ENCODE peak calls at places on chromosomes 12 and 14, in ten cellular contexts. V, Q, G, R, E, S, O, J, P and L are unnamed samples.

GRCh38 chr12:114933428-114934160 is 249.6 kb upstream of the TBX3 start:
- DNase-seq in V (peak), Q (no peak), G (no peak), R (no peak), E (peak), S (no peak), O (no peak), J (peak), P (no peak), L (peak)

GRCh38 chr12:46388427-46388992 is 15.9 kb upstream of the SLC38A2 start:
- DNase-seq in V (no peak), Q (no peak), G (no peak), R (no peak), E (no peak), S (no peak), O (no peak), J (peak), P (no peak), L (no peak)

GRCh38 chr12:118288174-118288573 is 84.5 kb downstream of the TAOK3 start:
- DNase-seq in V (no peak), Q (no peak), G (no peak), R (no peak), E (no peak), S (no peak), O (no peak), J (no peak), P (no peak), L (no peak)

GRCh38 chr12:4938900-4939299 is 29.2 kb downstream of the KCNA1 start:
- DNase-seq in V (peak), Q (no peak), G (no peak), R (no peak), E (no peak), S (no peak), O (no peak), J (no peak), P (no peak), L (no peak)

GRCh38 chr12:92442782-92443181 is 260.0 kb upstream of the PLEKHG7 start:
- DNase-seq in V (peak), Q (no peak), G (no peak), R (no peak), E (no peak), S (no peak), O (no peak), J (no peak), P (no peak), L (no peak)

GRCh38 chr14:37869633-37870032 is 274.2 kb downstream of the TTC6 start:
- DNase-seq in V (no peak), Q (no peak), G (no peak), R (no peak), E (no peak), S (no peak), O (no peak), J (no peak), P (no peak), L (no peak)

GRCh38 chr12:119631930-119632678 is 35.8 kb upstream of the PRKAB1 start:
- DNase-seq in V (no peak), Q (no peak), G (no peak), R (no peak), E (no peak), S (no peak), O (no peak), J (peak), P (no peak), L (no peak)

GRCh38 chr14:100607611-100607956 is 20.4 kb upstream of the BEGAIN start:
- DNase-seq in V (no peak), Q (no peak), G (no peak), R (no peak), E (no peak), S (peak), O (no peak), J (no peak), P (no peak), L (peak)

GRCh38 chr12:131102991-131103609 is 149.4 kb downstream of the ADGRD1 start:
- DNase-seq in V (no peak), Q (no peak), G (no peak), R (no peak), E (peak), S (peak), O (no peak), J (no peak), P (no peak), L (no peak)

GRCh38 chr12:53743277-53744129 is 8.3 kb downstream of the CISTR start:
- DNase-seq in V (peak), Q (no peak), G (no peak), R (no peak), E (no peak), S (peak), O (no peak), J (peak), P (no peak), L (no peak)

GRCh38 chr12:8676651-8677050 is 14.0 kb upstream of the MFAP5 start:
- DNase-seq in V (peak), Q (no peak), G (no peak), R (no peak), E (no peak), S (no peak), O (no peak), J (no peak), P (no peak), L (no peak)

GRCh38 chr12:123478762-123479161 is 20.8 kb downstream of the SNRNP35 start:
- DNase-seq in V (no peak), Q (no peak), G (no peak), R (no peak), E (peak), S (no peak), O (no peak), J (peak), P (no peak), L (no peak)

GRCh38 chr14:99749763-99750715 is 43.2 kb upstream of the EML1 start:
- DNase-seq in V (no peak), Q (no peak), G (no peak), R (no peak), E (peak), S (no peak), O (no peak), J (no peak), P (peak), L (no peak)

GRCh38 chr12:6945613-6946012 is 1.8 kb downstream of the C12orf57 start:
- DNase-seq in V (no peak), Q (no peak), G (no peak), R (no peak), E (peak), S (no peak), O (no peak), J (no peak), P (peak), L (no peak)

GRCh38 chr14:57389646-57390036 is 745 bp upstream of the NAA30 start:
- DNase-seq in V (no peak), Q (no peak), G (no peak), R (no peak), E (no peak), S (no peak), O (no peak), J (no peak), P (no peak), L (no peak)

GRCh38 chr14:40417777-40418401 is 985.7 kb upstream of the FBXO33 start:
- DNase-seq in V (peak), Q (no peak), G (no peak), R (no peak), E (no peak), S (no peak), O (no peak), J (no peak), P (no peak), L (no peak)
- TF ChIP-seq CTCF in V (peak), Q (no peak), G (no peak), R (no peak), E (peak), S (peak), O (peak), J (peak), P (peak), L (peak)

GRCh38 chr12:108694812-108695278 is 36.5 kb downstream of the CORO1C start:
- DNase-seq in V (peak), Q (no peak), G (no peak), R (no peak), E (no peak), S (no peak), O (no peak), J (no peak), P (no peak), L (no peak)

GRCh38 chr12:108696111-108696995 is 35.0 kb downstream of the CORO1C start:
- DNase-seq in V (peak), Q (no peak), G (no peak), R (no peak), E (no peak), S (no peak), O (peak), J (peak), P (no peak), L (peak)

GRCh38 chr12:108699955-108700563 is 31.3 kb downstream of the CORO1C start:
- DNase-seq in V (no peak), Q (no peak), G (no peak), R (no peak), E (no peak), S (no peak), O (no peak), J (no peak), P (no peak), L (no peak)

GRCh38 chr12:108697905-108698304 is 33.4 kb downstream of the CORO1C start:
- DNase-seq in V (no peak), Q (no peak), G (no peak), R (no peak), E (no peak), S (no peak), O (no peak), J (no peak), P (no peak), L (no peak)

GRCh38 chr12:108696996-108697290 is 34.4 kb downstream of the CORO1C start:
- DNase-seq in V (no peak), Q (no peak), G (no peak), R (no peak), E (no peak), S (no peak), O (no peak), J (no peak), P (no peak), L (no peak)
- H3K4me3 ChIP-seq in V (no peak), Q (no peak), G (no peak), R (no peak), E (no peak), S (no peak), O (no peak), J (no peak), P (no peak), L (no peak)

GRCh38 chr14:32432813-32433538 is 103.9 kb downstream of the AKAP6 start:
- DNase-seq in V (peak), Q (no peak), G (no peak), R (no peak), E (no peak), S (no peak), O (no peak), J (no peak), P (no peak), L (no peak)
- TF ChIP-seq CTCF in V (no peak), Q (no peak), G (no peak), R (no peak), E (no peak), S (no peak), O (no peak), J (no peak), P (no peak), L (no peak)

GRCh38 chr12:32753605-32754004 is 2.1 kb downstream of the YARS2 start:
- DNase-seq in V (no peak), Q (no peak), G (no peak), R (no peak), E (no peak), S (no peak), O (no peak), J (no peak), P (no peak), L (no peak)
- H3K4me3 ChIP-seq in V (peak), Q (no peak), G (no peak), R (no peak), E (no peak), S (no peak), O (peak), J (no peak), P (peak), L (peak)

DNA sequence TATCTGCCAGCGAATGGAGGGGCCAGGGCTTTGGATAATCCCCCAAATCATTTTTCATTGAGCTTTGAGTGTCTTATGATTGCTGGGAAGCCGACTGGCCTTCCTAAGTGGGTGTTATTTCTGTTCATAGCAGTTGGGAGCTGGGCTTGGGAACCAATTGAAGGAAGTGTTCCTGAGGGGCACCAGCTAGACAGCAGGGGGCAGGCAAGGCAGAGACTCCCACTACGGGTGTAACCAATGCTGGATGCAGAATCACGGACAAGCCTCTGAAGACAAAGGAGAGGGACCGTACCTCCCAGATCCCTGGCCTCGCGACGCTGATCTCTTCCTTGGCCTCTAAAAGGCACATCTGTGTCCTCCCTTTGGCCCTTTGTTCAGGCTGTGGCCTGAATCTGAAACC is 149.0 kb upstream of the PRMT8 start:
- DNase-seq in V (peak), Q (no peak), G (no peak), R (no peak), E (no peak), S (no peak), O (peak), J (peak), P (no peak), L (no peak)
- TF ChIP-seq CTCF in V (peak), Q (no peak), G (peak), R (no peak), E (peak), S (no peak), O (peak), J (peak), P (peak), L (peak)

DNA sequence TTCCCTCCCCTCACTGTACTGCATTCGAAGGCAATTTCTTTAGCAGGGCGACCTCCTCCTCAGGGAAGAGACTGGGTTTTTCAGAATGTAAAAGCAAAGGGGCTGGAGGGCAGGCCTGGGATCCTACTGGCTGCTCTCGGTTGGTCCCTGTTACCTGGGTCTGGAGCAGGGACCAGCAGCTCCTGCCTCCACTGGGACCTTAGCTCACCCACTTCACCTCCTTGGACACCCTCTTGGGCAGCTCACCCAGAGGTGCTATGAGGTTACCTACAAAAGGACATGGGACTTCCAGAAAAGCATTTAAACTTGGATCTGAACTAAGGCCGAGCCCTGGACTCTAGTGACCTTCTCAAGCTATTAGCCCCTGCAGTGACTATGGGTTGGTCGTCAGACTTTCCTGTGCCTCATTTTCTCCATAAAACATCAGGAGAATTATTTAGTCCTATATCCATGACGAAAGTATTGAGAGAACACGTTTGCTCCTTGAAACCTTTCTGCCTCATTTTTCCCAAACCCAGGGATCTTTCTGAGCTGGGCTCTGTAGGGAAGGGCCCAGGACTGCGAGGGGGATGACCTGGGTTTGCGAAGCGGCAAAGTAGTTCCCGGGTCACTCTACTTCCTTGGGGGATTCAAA is 65.0 kb downstream of the FBXL14 start:
- DNase-seq in V (no peak), Q (no peak), G (no peak), R (no peak), E (no peak), S (no peak), O (no peak), J (no peak), P (no peak), L (peak)
- H3K4me3 ChIP-seq in V (no peak), Q (no peak), G (peak), R (peak), E (peak), S (no peak), O (peak), J (peak), P (peak), L (peak)

GRCh38 chr12:58247633-58248032 is 306.3 kb downstream of the ATP23 start:
- DNase-seq in V (no peak), Q (no peak), G (no peak), R (no peak), E (no peak), S (no peak), O (no peak), J (no peak), P (no peak), L (no peak)
- TF ChIP-seq CTCF in V (no peak), Q (no peak), G (no peak), R (no peak), E (no peak), S (no peak), O (peak), J (peak), P (no peak), L (peak)

DNA sequence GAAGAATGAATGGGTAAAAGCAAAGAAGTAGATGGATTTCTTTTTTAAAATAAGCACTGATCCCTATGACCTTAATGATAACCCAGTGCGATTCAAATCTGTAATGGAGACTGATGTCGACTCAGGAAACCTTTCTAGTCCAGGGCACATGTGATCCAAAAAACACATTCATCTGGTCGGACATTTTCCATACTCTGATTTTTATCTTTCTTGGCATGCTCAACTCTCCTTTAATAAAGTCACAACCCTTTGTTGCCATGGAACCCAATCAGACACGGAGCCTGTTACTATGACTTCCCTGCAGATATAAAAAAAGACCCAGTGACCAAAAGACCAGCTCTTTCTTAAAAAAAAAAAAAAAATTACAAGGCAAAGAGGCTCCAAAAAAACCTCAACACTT is 27.9 kb downstream of the TMCC3 start:
- DNase-seq in V (peak), Q (no peak), G (no peak), R (no peak), E (no peak), S (no peak), O (no peak), J (peak), P (no peak), L (no peak)
- H3K4me3 ChIP-seq in V (no peak), Q (no peak), G (peak), R (peak), E (peak), S (no peak), O (no peak), J (no peak), P (peak), L (peak)

DNA sequence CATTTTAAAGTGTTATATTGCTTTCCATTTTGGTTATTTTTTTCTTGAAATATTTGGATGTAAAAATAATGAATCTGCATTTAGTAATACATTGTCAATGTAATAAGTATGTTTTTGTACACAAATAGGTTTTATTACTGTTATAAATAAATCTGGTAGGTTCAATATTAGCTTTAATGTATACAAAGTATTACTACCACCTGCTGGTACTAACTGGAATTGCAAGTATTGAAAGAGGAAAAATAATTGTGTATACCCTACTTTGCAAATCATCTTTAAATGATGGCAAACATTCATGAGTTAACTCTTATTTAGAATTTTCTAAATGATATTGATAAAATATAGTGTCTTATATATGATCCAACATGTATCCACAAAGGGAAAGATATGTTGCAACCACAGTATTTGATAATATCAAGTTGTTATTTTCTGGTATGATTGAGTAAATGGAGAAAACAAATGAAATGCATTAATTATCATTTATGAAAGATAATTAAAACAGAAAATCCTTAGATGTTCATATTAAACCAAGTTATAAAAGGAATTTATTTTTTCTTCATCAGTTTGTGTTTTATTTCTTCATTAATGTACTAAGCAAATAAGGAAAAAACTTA is 3.2 kb downstream of the OR4K2 start:
- DNase-seq in V (peak), Q (no peak), G (no peak), R (no peak), E (no peak), S (no peak), O (peak), J (no peak), P (no peak), L (no peak)
- TF ChIP-seq CTCF in V (peak), Q (no peak), G (peak), R (peak), E (peak), S (peak), O (peak), J (peak), P (peak), L (peak)

DNA sequence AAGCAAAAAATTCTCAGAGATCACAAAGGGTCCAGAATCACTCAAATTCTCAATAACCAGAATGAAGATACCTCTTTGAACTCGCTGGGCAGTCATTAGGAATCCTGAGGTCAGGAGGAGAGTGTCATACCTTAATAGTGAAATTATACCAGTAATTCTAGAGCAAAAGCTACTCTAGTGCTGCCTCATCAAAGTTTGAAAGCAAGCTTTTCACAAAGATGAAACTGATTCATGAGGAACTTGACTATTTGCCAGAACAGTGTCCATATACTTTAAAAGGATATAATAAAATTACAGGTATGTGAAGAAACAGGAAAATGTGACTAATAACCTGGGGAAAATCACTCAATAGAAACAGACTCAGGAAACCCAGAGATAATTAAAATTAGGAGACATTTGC is 44.5 kb downstream of the EML5 start:
- DNase-seq in V (peak), Q (no peak), G (no peak), R (no peak), E (no peak), S (no peak), O (no peak), J (no peak), P (no peak), L (no peak)
- H3K4me3 ChIP-seq in V (no peak), Q (no peak), G (no peak), R (no peak), E (no peak), S (no peak), O (no peak), J (no peak), P (no peak), L (no peak)